ENCODE peak calls at places on chromosomes 12 and 14, in nine cellular contexts. One of them, this sample, is unnamed.

GRCh38 chr12:101772019-101772774 is 32.9 kb upstream of the SYCP3 start:
- DNase-seq in A673: no peak
- DNase-seq in mesendoderm: no peak
- DNase-seq in GM06990: no peak
- DNase-seq in RPMI7951: no peak
- DNase-seq in KG1: no peak
- DNase-seq in nephron progenitor cell: no peak
- DNase-seq in thyroid gland: no peak
- DNase-seq in H7: no peak
- DNase-seq in this sample: no peak

GRCh38 chr12:4148418-4149056 is 125.0 kb upstream of the CCND2 start:
- DNase-seq in A673: no peak
- DNase-seq in mesendoderm: no peak
- DNase-seq in GM06990: peak
- DNase-seq in RPMI7951: no peak
- DNase-seq in KG1: peak
- DNase-seq in nephron progenitor cell: no peak
- DNase-seq in thyroid gland: peak
- DNase-seq in H7: no peak
- DNase-seq in this sample: no peak

GRCh38 chr14:69879175-69880047 is at the start of gene SMOC1:
- DNase-seq in A673: peak
- DNase-seq in mesendoderm: peak
- DNase-seq in GM06990: peak
- DNase-seq in RPMI7951: no peak
- DNase-seq in KG1: no peak
- DNase-seq in nephron progenitor cell: peak
- DNase-seq in thyroid gland: peak
- DNase-seq in H7: peak
- DNase-seq in this sample: peak

GRCh38 chr12:13444076-13444475 is 247.6 kb downstream of the EMP1 start:
- DNase-seq in A673: no peak
- DNase-seq in mesendoderm: no peak
- DNase-seq in GM06990: no peak
- DNase-seq in RPMI7951: no peak
- DNase-seq in KG1: no peak
- DNase-seq in nephron progenitor cell: no peak
- DNase-seq in thyroid gland: no peak
- DNase-seq in H7: no peak
- DNase-seq in this sample: no peak

GRCh38 chr12:31021809-31022492 is 51.7 kb upstream of the DDX11 start:
- DNase-seq in A673: no peak
- DNase-seq in mesendoderm: peak
- DNase-seq in GM06990: no peak
- DNase-seq in RPMI7951: no peak
- DNase-seq in KG1: no peak
- DNase-seq in nephron progenitor cell: no peak
- DNase-seq in thyroid gland: no peak
- DNase-seq in H7: no peak
- DNase-seq in this sample: peak

GRCh38 chr12:52029686-52030085 is 21.6 kb upstream of the NR4A1 start:
- DNase-seq in A673: peak
- DNase-seq in mesendoderm: peak
- DNase-seq in GM06990: no peak
- DNase-seq in RPMI7951: peak
- DNase-seq in KG1: no peak
- DNase-seq in nephron progenitor cell: peak
- DNase-seq in thyroid gland: peak
- DNase-seq in H7: peak
- DNase-seq in this sample: peak

GRCh38 chr14:70339970-70340369 is 19.5 kb downstream of the COX16 start:
- DNase-seq in A673: no peak
- DNase-seq in mesendoderm: no peak
- DNase-seq in GM06990: no peak
- DNase-seq in RPMI7951: no peak
- DNase-seq in KG1: no peak
- DNase-seq in nephron progenitor cell: no peak
- DNase-seq in thyroid gland: no peak
- DNase-seq in H7: no peak
- DNase-seq in this sample: no peak

GRCh38 chr12:93022603-93023340 is 93.7 kb upstream of the EEA1 start:
- DNase-seq in A673: peak
- DNase-seq in mesendoderm: peak
- DNase-seq in GM06990: no peak
- DNase-seq in RPMI7951: peak
- DNase-seq in KG1: no peak
- DNase-seq in nephron progenitor cell: no peak
- DNase-seq in thyroid gland: no peak
- DNase-seq in H7: no peak
- DNase-seq in this sample: no peak

GRCh38 chr14:81990312-81990761 is 456.7 kb upstream of the SEL1L start:
- DNase-seq in A673: peak
- DNase-seq in mesendoderm: peak
- DNase-seq in GM06990: no peak
- DNase-seq in RPMI7951: peak
- DNase-seq in KG1: peak
- DNase-seq in nephron progenitor cell: peak
- DNase-seq in thyroid gland: peak
- DNase-seq in H7: peak
- DNase-seq in this sample: peak

GRCh38 chr12:79194595-79194994 is 330.0 kb downstream of the SYT1 start:
- DNase-seq in A673: no peak
- DNase-seq in mesendoderm: no peak
- DNase-seq in GM06990: no peak
- DNase-seq in RPMI7951: peak
- DNase-seq in KG1: no peak
- DNase-seq in nephron progenitor cell: no peak
- DNase-seq in thyroid gland: no peak
- DNase-seq in H7: no peak
- DNase-seq in this sample: no peak

GRCh38 chr12:12560587-12561304 is 1.9 kb downstream of the DUSP16 start:
- DNase-seq in A673: peak
- DNase-seq in mesendoderm: peak
- DNase-seq in GM06990: peak
- DNase-seq in RPMI7951: peak
- DNase-seq in KG1: peak
- DNase-seq in nephron progenitor cell: no peak
- DNase-seq in thyroid gland: peak
- DNase-seq in H7: peak
- DNase-seq in this sample: peak

GRCh38 chr14:36056846-36057245 is 119.7 kb downstream of the PTCSC3 start:
- DNase-seq in A673: no peak
- DNase-seq in mesendoderm: no peak
- DNase-seq in GM06990: no peak
- DNase-seq in RPMI7951: peak
- DNase-seq in KG1: no peak
- DNase-seq in nephron progenitor cell: no peak
- DNase-seq in thyroid gland: peak
- DNase-seq in H7: no peak
- DNase-seq in this sample: peak

GRCh38 chr12:80937391-80938238 is at the start of gene LIN7A:
- DNase-seq in A673: peak
- DNase-seq in mesendoderm: peak
- DNase-seq in GM06990: peak
- DNase-seq in RPMI7951: no peak
- DNase-seq in KG1: no peak
- DNase-seq in nephron progenitor cell: peak
- DNase-seq in thyroid gland: peak
- DNase-seq in H7: peak
- DNase-seq in this sample: peak

GRCh38 chr14:73943083-73943482 is 6.8 kb downstream of the FAM161B start:
- DNase-seq in A673: no peak
- DNase-seq in mesendoderm: no peak
- DNase-seq in GM06990: no peak
- DNase-seq in RPMI7951: peak
- DNase-seq in KG1: no peak
- DNase-seq in nephron progenitor cell: no peak
- DNase-seq in thyroid gland: no peak
- DNase-seq in H7: no peak
- DNase-seq in this sample: no peak

GRCh38 chr12:18456344-18456743 is 195.0 kb downstream of the PIK3C2G start:
- DNase-seq in A673: no peak
- DNase-seq in mesendoderm: no peak
- DNase-seq in GM06990: no peak
- DNase-seq in RPMI7951: no peak
- DNase-seq in KG1: no peak
- DNase-seq in nephron progenitor cell: no peak
- DNase-seq in thyroid gland: no peak
- DNase-seq in H7: no peak
- DNase-seq in this sample: no peak

GRCh38 chr12:95653761-95654546 is 102.7 kb upstream of the USP44 start:
- DNase-seq in A673: no peak
- DNase-seq in mesendoderm: no peak
- DNase-seq in GM06990: no peak
- DNase-seq in RPMI7951: peak
- DNase-seq in KG1: no peak
- DNase-seq in nephron progenitor cell: no peak
- DNase-seq in thyroid gland: no peak
- DNase-seq in H7: no peak
- DNase-seq in this sample: no peak

GRCh38 chr14:45810152-45810872 is 557.3 kb upstream of the MIS18BP1 start:
- DNase-seq in A673: peak
- DNase-seq in mesendoderm: peak
- DNase-seq in GM06990: no peak
- DNase-seq in RPMI7951: peak
- DNase-seq in KG1: peak
- DNase-seq in nephron progenitor cell: no peak
- DNase-seq in thyroid gland: no peak
- DNase-seq in H7: peak
- DNase-seq in this sample: peak

GRCh38 chr12:2064078-2064507 is 11.3 kb downstream of the CACNA1C start:
- DNase-seq in A673: peak
- DNase-seq in mesendoderm: no peak
- DNase-seq in GM06990: no peak
- DNase-seq in RPMI7951: peak
- DNase-seq in KG1: peak
- DNase-seq in nephron progenitor cell: no peak
- DNase-seq in thyroid gland: no peak
- DNase-seq in H7: no peak
- DNase-seq in this sample: peak

GRCh38 chr14:93953263-93953662 is 23.1 kb downstream of the ASB2 start:
- DNase-seq in A673: no peak
- DNase-seq in mesendoderm: peak
- DNase-seq in GM06990: no peak
- DNase-seq in RPMI7951: no peak
- DNase-seq in KG1: no peak
- DNase-seq in nephron progenitor cell: no peak
- DNase-seq in thyroid gland: no peak
- DNase-seq in H7: peak
- DNase-seq in this sample: peak

GRCh38 chr12:55142896-55143870 is 17.0 kb downstream of the OR9K2 start:
- DNase-seq in A673: peak
- DNase-seq in mesendoderm: peak
- DNase-seq in GM06990: no peak
- DNase-seq in RPMI7951: peak
- DNase-seq in KG1: peak
- DNase-seq in nephron progenitor cell: peak
- DNase-seq in thyroid gland: peak
- DNase-seq in H7: peak
- DNase-seq in this sample: peak

GRCh38 chr12:6828671-6829531 is 694 bp downstream of the P3H3 start:
- DNase-seq in A673: peak
- DNase-seq in mesendoderm: peak
- DNase-seq in GM06990: no peak
- DNase-seq in RPMI7951: peak
- DNase-seq in KG1: no peak
- DNase-seq in nephron progenitor cell: peak
- DNase-seq in thyroid gland: peak
- DNase-seq in H7: peak
- DNase-seq in this sample: peak

This sample was measured in NCI-H69.